ENCODE peak calls at places on chromosomes 7 and 10, in seven cellular contexts. S is PC-9, D is H1, H is lower lobe of right lung, N is GM23338, Z is heart left ventricle, G is GM23248. Q is an unnamed sample.

GRCh38 chr10:29646238-29646902 is 11.6 kb upstream of the SVIL start:
- DNase-seq in S (peak), D (no peak), H (no peak), N (no peak), Z (no peak), G (peak), Q (no peak)

GRCh38 chr7:139630643-139631519 is 107.4 kb downstream of the CLEC2L start:
- DNase-seq in S (no peak), D (no peak), H (no peak), N (no peak), Z (no peak), G (no peak), Q (no peak)

GRCh38 chr7:109879429-109879828 is 1211.5 kb upstream of the LRRN3 start:
- DNase-seq in S (no peak), D (no peak), H (no peak), N (no peak), Z (no peak), G (no peak), Q (no peak)

GRCh38 chr10:115402690-115403089 is 309.5 kb downstream of the ATRNL1 start:
- DNase-seq in S (no peak), D (no peak), H (no peak), N (no peak), Z (no peak), G (peak), Q (no peak)

GRCh38 chr10:48404646-48405045 is 98.2 kb downstream of the MAPK8 start:
- DNase-seq in S (no peak), D (no peak), H (no peak), N (no peak), Z (no peak), G (peak), Q (no peak)

GRCh38 chr10:116768786-116769185 is 26.4 kb upstream of the HSPA12A start:
- DNase-seq in S (no peak), D (no peak), H (no peak), N (no peak), Z (no peak), G (peak), Q (no peak)

GRCh38 chr10:14282271-14282670 is 48.5 kb downstream of the FRMD4A start:
- DNase-seq in S (no peak), D (no peak), H (no peak), N (no peak), Z (no peak), G (peak), Q (no peak)

GRCh38 chr10:72320676-72321247 is 34.0 kb downstream of the DNAJB12 start:
- DNase-seq in S (peak), D (peak), H (peak), N (peak), Z (peak), G (peak), Q (no peak)

GRCh38 chr7:70082026-70082655 is 483.9 kb downstream of the AUTS2 start:
- DNase-seq in S (no peak), D (no peak), H (no peak), N (no peak), Z (no peak), G (no peak), Q (no peak)

GRCh38 chr7:151798851-151799428 is 78.0 kb downstream of the PRKAG2 start:
- DNase-seq in S (no peak), D (no peak), H (peak), N (no peak), Z (no peak), G (peak), Q (no peak)

GRCh38 chr7:50068850-50069551 is 24.0 kb downstream of the ZPBP start:
- DNase-seq in S (peak), D (no peak), H (no peak), N (peak), Z (peak), G (peak), Q (no peak)

GRCh38 chr10:37467246-37467645 is 341.8 kb downstream of the ANKRD30A start:
- DNase-seq in S (no peak), D (no peak), H (no peak), N (no peak), Z (no peak), G (no peak), Q (no peak)

GRCh38 chr10:129637841-129638240 is 170.8 kb downstream of the MGMT start:
- DNase-seq in S (no peak), D (no peak), H (no peak), N (no peak), Z (no peak), G (no peak), Q (no peak)

DNA sequence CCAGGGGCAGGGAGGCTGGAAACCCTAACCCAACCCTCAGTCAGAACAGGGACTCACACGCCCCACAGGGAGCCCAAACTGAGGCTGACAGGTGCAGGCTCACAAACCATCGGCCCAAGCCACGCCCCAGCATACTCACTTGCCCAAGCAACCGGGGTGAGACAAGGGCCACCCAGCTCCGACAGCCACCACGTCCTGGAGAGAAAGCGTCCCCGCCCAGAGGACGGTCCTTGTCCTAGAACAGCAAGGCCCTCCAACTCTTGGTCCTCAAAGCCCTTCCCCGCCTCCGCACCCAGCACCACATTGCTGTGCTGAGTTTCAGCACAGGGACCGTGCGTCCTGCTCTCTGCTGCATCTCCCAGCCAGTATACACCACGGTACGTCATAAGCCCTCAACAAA is 39.6 kb downstream of the MAD1L1 start:
- DNase-seq in S (no peak), D (no peak), H (no peak), N (no peak), Z (no peak), G (no peak), Q (no peak)
- H3K27ac ChIP-seq in S (no peak), D (no peak), H (no peak), N (no peak), Z (no peak), G (no peak), Q (no peak)

DNA sequence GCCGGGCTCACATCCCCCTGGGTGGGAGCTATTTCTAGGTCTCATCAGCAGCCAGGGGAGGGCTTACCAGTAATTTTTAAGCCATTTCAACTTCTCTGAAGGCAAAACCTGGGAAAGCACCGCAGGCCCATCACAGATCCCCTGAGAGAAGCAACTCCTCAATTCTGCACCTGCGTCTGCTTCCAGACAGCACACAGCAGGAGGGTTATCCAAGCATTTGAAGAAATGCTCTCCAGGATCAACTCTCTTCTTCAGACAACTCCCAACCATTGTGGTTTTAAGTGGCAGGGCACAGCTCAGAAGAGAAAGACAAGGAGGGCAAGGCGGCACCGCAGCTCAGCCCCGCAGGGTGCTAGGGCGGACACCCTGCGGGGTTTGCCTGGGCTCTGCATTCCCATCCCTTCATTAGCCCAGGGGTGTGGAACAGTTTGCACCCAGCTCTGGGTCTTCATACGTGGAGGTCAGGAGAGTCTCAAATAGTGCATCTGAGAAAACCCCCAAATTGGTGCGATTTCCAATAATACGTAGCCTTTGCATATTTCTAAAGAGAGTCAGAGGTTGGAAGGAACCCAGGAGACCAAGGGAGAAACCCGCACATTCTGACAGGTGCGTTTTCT is 618.7 kb downstream of the DNAJB6 start:
- DNase-seq in S (no peak), D (no peak), H (no peak), N (no peak), Z (no peak), G (no peak), Q (no peak)
- H3K27ac ChIP-seq in S (no peak), D (no peak), H (no peak), N (no peak), Z (no peak), G (no peak), Q (no peak)

GRCh38 chr10:131083915-131084790 is 227.4 kb downstream of the TCERG1L start:
- DNase-seq in S (no peak), D (peak), H (no peak), N (peak), Z (no peak), G (no peak), Q (no peak)
- H3K27ac ChIP-seq in S (no peak), D (no peak), H (no peak), N (no peak), Z (no peak), G (no peak), Q (no peak)

GRCh38 chr7:510782-511281 is 8.8 kb downstream of the PDGFA start:
- DNase-seq in S (no peak), D (no peak), H (peak), N (no peak), Z (peak), G (no peak), Q (no peak)
- H3K27ac ChIP-seq in S (no peak), D (no peak), H (no peak), N (no peak), Z (peak), G (no peak), Q (no peak)

GRCh38 chr10:70515035-70515702 is 36.6 kb downstream of the PALD1 start:
- DNase-seq in S (no peak), D (no peak), H (no peak), N (no peak), Z (no peak), G (no peak), Q (no peak)
- H3K27ac ChIP-seq in S (no peak), D (no peak), H (no peak), N (no peak), Z (no peak), G (no peak), Q (peak)

DNA sequence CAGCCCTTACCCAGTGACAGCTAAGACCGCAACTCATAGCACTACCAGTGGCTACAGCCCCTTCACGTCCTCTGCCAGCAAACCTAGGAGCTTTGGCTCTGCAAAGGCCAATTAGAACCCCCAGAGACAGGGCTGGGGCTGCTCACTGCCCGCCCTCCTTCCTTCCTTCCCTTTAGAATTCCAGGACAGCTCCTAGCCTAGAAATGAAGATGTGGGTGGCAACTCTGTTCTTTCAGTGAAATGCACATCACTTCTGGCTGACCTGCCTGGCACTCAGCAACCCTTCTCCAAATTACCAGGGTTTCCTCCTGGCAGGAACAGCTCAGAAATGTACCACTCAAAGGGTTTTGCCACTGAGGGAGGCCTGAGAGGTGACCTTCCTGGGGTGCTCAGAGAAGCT is 99.9 kb downstream of the FAM53B start:
- DNase-seq in S (no peak), D (no peak), H (no peak), N (no peak), Z (no peak), G (no peak), Q (no peak)
- H3K27ac ChIP-seq in S (no peak), D (no peak), H (peak), N (no peak), Z (no peak), G (no peak), Q (peak)

DNA sequence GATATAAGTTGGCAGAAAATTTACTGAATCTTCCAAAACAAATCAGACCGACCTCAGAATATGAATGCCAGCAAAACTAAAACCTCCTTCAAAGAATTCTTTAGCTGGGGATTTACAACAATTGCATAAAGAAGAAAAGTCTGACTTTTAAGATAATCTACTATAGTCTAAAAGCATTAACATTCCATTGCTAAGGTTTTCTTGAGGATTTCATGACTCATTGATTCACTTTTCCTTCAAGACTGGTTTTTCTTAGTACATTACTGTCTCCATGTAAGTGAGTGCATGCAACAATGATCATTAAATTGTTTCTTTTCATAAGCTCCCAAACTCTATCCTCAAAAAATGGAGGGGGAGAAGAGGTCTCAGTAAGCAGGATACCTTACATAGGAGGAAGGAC is 3.1 kb downstream of the GLI3 start:
- DNase-seq in S (no peak), D (no peak), H (no peak), N (no peak), Z (no peak), G (peak), Q (no peak)
- H3K27ac ChIP-seq in S (no peak), D (no peak), H (no peak), N (no peak), Z (peak), G (peak), Q (no peak)

DNA sequence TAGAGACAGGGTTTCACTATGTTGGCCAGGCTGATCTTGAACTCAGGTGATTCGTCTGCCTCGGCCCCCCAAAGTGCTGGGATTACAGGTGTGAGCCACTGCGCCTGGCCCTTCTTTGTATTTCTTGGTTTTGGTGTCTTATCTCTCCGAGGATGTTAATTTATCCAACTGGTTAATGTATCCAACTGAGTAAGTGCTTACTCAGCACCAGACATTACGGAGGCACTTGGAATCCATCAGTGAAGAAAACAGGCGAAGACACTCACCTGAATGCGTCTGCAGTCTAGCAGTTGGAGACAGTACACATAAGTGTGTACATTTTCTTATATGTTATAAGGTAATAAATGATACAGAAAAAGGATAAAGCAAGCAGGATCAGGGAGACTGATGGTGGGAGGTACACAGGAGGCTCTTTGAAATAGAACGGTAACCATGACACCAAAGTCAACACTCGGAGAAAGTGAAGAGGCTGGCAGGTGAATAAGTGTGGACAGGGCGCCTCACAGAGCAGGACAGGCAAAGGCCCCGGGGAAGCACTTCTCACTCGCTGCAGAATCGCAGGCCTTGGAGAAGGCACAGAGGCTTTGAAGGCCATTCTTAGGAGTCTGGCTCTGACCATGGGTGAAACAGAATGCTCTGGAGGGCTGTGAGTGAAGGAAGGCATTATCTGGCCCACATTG is 73.1 kb downstream of the LANCL2 start:
- DNase-seq in S (no peak), D (no peak), H (no peak), N (no peak), Z (no peak), G (no peak), Q (no peak)
- H3K27ac ChIP-seq in S (no peak), D (no peak), H (no peak), N (no peak), Z (no peak), G (no peak), Q (no peak)